ENCODE peak calls at places on chromosomes 7 and 10, in seven cellular contexts. V is heart right ventricle, N is endodermal cell, E is fibroblast of mammary gland, D is neural progenitor cell, P is Panc1, Y is Peyer's patch. Q is an unnamed sample.

GRCh38 chr7:29190349-29191045 is 4.1 kb upstream of the CHN2 start:
- DNase-seq in V (no peak), N (no peak), E (no peak), D (no peak), P (no peak), Y (no peak), Q (no peak)

GRCh38 chr10:69969961-69970360 is 82.7 kb upstream of the MACROH2A2 start:
- DNase-seq in V (no peak), N (no peak), E (no peak), D (no peak), P (no peak), Y (no peak), Q (no peak)

GRCh38 chr10:21372651-21373410 is 152.7 kb downstream of the SKIDA1 start:
- DNase-seq in V (no peak), N (peak), E (peak), D (no peak), P (no peak), Y (peak), Q (peak)

GRCh38 chr7:36381056-36381455 is 8.6 kb upstream of the ANLN start:
- DNase-seq in V (no peak), N (no peak), E (no peak), D (no peak), P (no peak), Y (no peak), Q (no peak)

GRCh38 chr10:132373241-132373955 is 23.6 kb upstream of the PWWP2B start:
- DNase-seq in V (no peak), N (no peak), E (no peak), D (no peak), P (no peak), Y (peak), Q (peak)

GRCh38 chr10:86260564-86260963 is 106.0 kb downstream of the GRID1 start:
- DNase-seq in V (no peak), N (peak), E (no peak), D (no peak), P (no peak), Y (peak), Q (no peak)

GRCh38 chr7:133369130-133369529 is 116.3 kb downstream of the EXOC4 start:
- DNase-seq in V (no peak), N (no peak), E (no peak), D (no peak), P (no peak), Y (no peak), Q (no peak)

GRCh38 chr10:86308056-86308455 is 58.5 kb downstream of the GRID1 start:
- DNase-seq in V (no peak), N (peak), E (no peak), D (no peak), P (no peak), Y (peak), Q (peak)

GRCh38 chr10:122567056-122567660 is 6.6 kb downstream of the DMBT1 start:
- DNase-seq in V (peak), N (peak), E (peak), D (peak), P (no peak), Y (peak), Q (no peak)

GRCh38 chr7:42877852-42878251 is 34.0 kb downstream of the C7orf25 start:
- DNase-seq in V (no peak), N (no peak), E (no peak), D (no peak), P (no peak), Y (no peak), Q (no peak)

GRCh38 chr7:37832194-37832593 is 16.2 kb upstream of the NME8 start:
- DNase-seq in V (peak), N (no peak), E (peak), D (no peak), P (no peak), Y (peak), Q (peak)

GRCh38 chr10:44724415-44725174 is 186.5 kb upstream of the TMEM72 start:
- DNase-seq in V (no peak), N (no peak), E (peak), D (no peak), P (no peak), Y (no peak), Q (no peak)

GRCh38 chr10:72276013-72276387 is 2.3 kb downstream of the DDIT4 start:
- DNase-seq in V (no peak), N (no peak), E (peak), D (no peak), P (no peak), Y (peak), Q (no peak)

GRCh38 chr7:113784317-113784716 is 134.5 kb downstream of the PPP1R3A start:
- DNase-seq in V (no peak), N (no peak), E (no peak), D (no peak), P (no peak), Y (no peak), Q (no peak)

GRCh38 chr10:88395677-88396076 is 187.4 kb downstream of the RNLS start:
- DNase-seq in V (no peak), N (no peak), E (peak), D (no peak), P (no peak), Y (no peak), Q (no peak)

GRCh38 chr10:103476046-103476768 is 2.8 kb downstream of the CALHM3 start:
- DNase-seq in V (no peak), N (peak), E (peak), D (peak), P (no peak), Y (no peak), Q (no peak)

GRCh38 chr7:124784879-124785818 is 19.6 kb upstream of the GPR37 start:
- DNase-seq in V (no peak), N (peak), E (peak), D (peak), P (peak), Y (peak), Q (no peak)

GRCh38 chr7:124060528-124060927 is 27.7 kb upstream of the TMEM229A start:
- DNase-seq in V (no peak), N (no peak), E (no peak), D (no peak), P (no peak), Y (no peak), Q (no peak)

GRCh38 chr10:93462881-93463280 is 19.3 kb downstream of the MYOF start:
- DNase-seq in V (no peak), N (peak), E (peak), D (no peak), P (no peak), Y (no peak), Q (peak)

GRCh38 chr7:136969776-136970175 is 101.3 kb downstream of the CHRM2 start:
- DNase-seq in V (no peak), N (no peak), E (no peak), D (no peak), P (no peak), Y (no peak), Q (no peak)

GRCh38 chr7:70093496-70093895 is 495.2 kb downstream of the AUTS2 start:
- DNase-seq in V (no peak), N (no peak), E (peak), D (no peak), P (no peak), Y (no peak), Q (no peak)

GRCh38 chr10:35574924-35575352 is 30.2 kb upstream of the GJD4 start:
- DNase-seq in V (no peak), N (peak), E (peak), D (no peak), P (no peak), Y (no peak), Q (no peak)

GRCh38 chr10:35705671-35706070 is 63.6 kb upstream of the FZD8 start:
- DNase-seq in V (no peak), N (no peak), E (no peak), D (no peak), P (no peak), Y (no peak), Q (no peak)

GRCh38 chr10:100986952-100987684 is at the start of the genes MRPL43 and TWNK:
- DNase-seq in V (peak), N (peak), E (peak), D (peak), P (no peak), Y (peak), Q (peak)

GRCh38 chr7:2823124-2823523 is 21.0 kb downstream of the GNA12 start:
- DNase-seq in V (no peak), N (peak), E (no peak), D (no peak), P (no peak), Y (no peak), Q (no peak)

GRCh38 chr7:139875821-139876241 is 46.8 kb downstream of the TBXAS1 start:
- DNase-seq in V (no peak), N (no peak), E (no peak), D (no peak), P (no peak), Y (no peak), Q (peak)

GRCh38 chr10:24453404-24453830 is 244.5 kb downstream of the KIAA1217 start:
- DNase-seq in V (no peak), N (no peak), E (peak), D (no peak), P (no peak), Y (no peak), Q (no peak)

GRCh38 chr10:78781991-78782390 is 286.8 kb upstream of the ZMIZ1 start:
- DNase-seq in V (no peak), N (no peak), E (no peak), D (no peak), P (no peak), Y (no peak), Q (no peak)

GRCh38 chr7:142188159-142188558 is 69.7 kb downstream of the PRSS58 start:
- DNase-seq in V (no peak), N (no peak), E (peak), D (no peak), P (no peak), Y (no peak), Q (no peak)

DNA sequence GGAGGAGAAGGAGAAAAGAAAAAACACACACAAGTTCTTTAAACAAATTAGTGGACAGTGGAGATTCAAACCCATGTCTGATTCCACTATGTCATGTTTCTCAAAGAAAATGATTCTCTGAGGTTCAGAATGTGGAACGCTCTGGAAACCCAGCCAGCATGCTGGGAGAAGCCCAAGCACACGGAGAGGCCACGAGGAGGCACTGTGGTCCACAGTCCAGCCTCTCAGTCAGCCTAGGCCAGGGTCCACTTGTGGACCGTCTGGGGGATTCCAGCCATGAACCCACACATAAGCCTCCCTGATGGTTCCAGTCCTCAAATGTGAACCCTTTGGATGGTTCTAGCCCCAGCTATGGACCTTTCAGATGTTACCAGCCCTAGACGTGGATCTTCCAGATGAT is 73.4 kb downstream of the CAV1 start:
- DNase-seq in V (no peak), N (peak), E (no peak), D (peak), P (no peak), Y (no peak), Q (no peak)
- TF ChIP-seq CTCF in V (peak), N (peak), E (peak), D (peak), P (peak), Y (no peak), Q (no peak)

GRCh38 chr7:15399446-15399845 is 162.4 kb downstream of the AGMO start:
- DNase-seq in V (no peak), N (no peak), E (peak), D (no peak), P (no peak), Y (no peak), Q (no peak)

GRCh38 chr7:15400440-15400839 is 161.4 kb downstream of the AGMO start:
- DNase-seq in V (no peak), N (no peak), E (no peak), D (no peak), P (no peak), Y (no peak), Q (no peak)

GRCh38 chr7:15397921-15398560 is 163.8 kb downstream of the AGMO start:
- DNase-seq in V (no peak), N (no peak), E (no peak), D (no peak), P (no peak), Y (no peak), Q (no peak)

GRCh38 chr7:15403315-15403714 is 158.5 kb downstream of the AGMO start:
- DNase-seq in V (no peak), N (no peak), E (no peak), D (no peak), P (no peak), Y (no peak), Q (no peak)

DNA sequence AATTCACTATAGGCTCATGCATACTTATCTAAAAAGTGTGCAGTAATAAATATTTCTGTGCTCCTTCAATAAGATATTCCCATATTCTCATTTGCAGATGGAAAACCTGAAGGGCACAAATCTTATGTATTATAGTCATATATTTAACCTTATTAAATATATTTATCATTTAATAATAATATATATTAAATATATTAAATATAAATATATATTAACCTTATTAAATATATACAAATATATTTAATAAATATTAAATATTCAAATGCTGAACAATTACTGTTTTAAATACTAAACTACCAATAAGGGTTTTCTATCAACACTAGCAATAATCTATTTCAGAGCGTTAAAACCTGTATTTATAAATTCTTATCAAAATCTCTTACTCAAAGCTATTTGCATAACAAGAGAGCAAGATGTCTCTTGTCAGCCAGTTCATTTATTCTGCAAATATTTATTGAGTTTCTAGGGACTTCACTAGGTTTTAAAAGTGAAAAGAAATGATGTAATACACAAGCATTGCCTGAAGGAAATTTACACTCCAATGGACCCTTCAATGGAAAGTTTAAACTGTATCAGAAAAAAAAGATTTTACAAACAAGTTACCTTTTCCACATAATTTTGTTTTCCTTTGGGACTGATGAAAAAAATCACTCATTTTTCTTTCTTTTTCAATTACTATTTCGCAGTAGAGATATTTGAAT is 159.2 kb downstream of the AGMO start:
- DNase-seq in V (no peak), N (no peak), E (no peak), D (no peak), P (no peak), Y (no peak), Q (no peak)
- TF ChIP-seq CTCF in V (no peak), N (no peak), E (no peak), D (no peak), P (no peak), Y (no peak), Q (no peak)

DNA sequence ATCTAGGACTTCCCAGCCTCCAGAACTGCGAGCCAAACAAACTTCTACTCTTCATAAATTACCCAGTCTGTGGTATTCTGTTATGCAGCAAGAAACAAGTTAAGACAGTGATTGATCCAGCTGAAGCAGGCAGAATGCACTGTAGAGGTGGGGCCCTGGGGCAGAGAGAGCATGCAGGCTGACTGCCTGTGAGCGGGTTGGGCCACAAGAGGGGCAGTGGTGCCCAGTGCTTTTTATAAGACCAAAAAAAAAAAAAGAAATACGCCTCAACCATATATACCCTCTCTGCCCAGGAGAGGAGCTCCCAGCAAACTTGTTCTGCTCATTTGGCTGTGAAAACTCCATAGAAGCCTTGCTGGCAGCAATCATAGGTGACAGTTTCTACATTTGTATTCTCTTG is 104.7 kb downstream of the SORBS1 start:
- DNase-seq in V (no peak), N (no peak), E (no peak), D (no peak), P (no peak), Y (no peak), Q (no peak)
- TF ChIP-seq CTCF in V (no peak), N (peak), E (no peak), D (no peak), P (peak), Y (no peak), Q (no peak)

GRCh38 chr10:50552771-50553535 is 70.8 kb downstream of the SGMS1 start:
- DNase-seq in V (no peak), N (peak), E (peak), D (peak), P (no peak), Y (peak), Q (no peak)
- TF ChIP-seq CTCF in V (peak), N (peak), E (peak), D (peak), P (peak), Y (no peak), Q (no peak)

GRCh38 chr7:152969335-152969734 is 209.8 kb downstream of the ACTR3B start:
- DNase-seq in V (no peak), N (no peak), E (no peak), D (peak), P (no peak), Y (no peak), Q (no peak)
- TF ChIP-seq CTCF in V (no peak), N (no peak), E (no peak), D (no peak), P (no peak), Y (no peak), Q (no peak)